ENCODE peak calls at places on chromosomes 7 and 10, in eight cellular contexts. P is IMR-90, G is Karpas-422, Z is HCT116, R is astrocyte, S is mammary epithelial cell, J is fibroblast of lung, N is neural progenitor cell. Y is an unnamed sample.

GRCh38 chr7:155979566-155979965 is 167.3 kb upstream of the SHH start:
- DNase-seq in P (no peak), G (no peak), Z (no peak), R (no peak), S (no peak), J (no peak), N (no peak), Y (no peak)

GRCh38 chr10:117616179-117616578 is 73.6 kb downstream of the EMX2 start:
- DNase-seq in P (no peak), G (no peak), Z (no peak), R (no peak), S (no peak), J (no peak), N (no peak), Y (no peak)

GRCh38 chr10:63434866-63435854 is 30.6 kb downstream of the JMJD1C start:
- DNase-seq in P (no peak), G (no peak), Z (no peak), R (peak), S (no peak), J (peak), N (peak), Y (peak)

GRCh38 chr10:130998642-130999041 is 312.9 kb downstream of the TCERG1L start:
- DNase-seq in P (no peak), G (no peak), Z (no peak), R (no peak), S (no peak), J (no peak), N (no peak), Y (no peak)

GRCh38 chr7:123958186-123958703 is 33.2 kb downstream of the SPAM1 start:
- DNase-seq in P (no peak), G (no peak), Z (no peak), R (no peak), S (peak), J (no peak), N (no peak), Y (peak)

GRCh38 chr7:157139142-157140117 is 704 bp downstream of the UBE3C start:
- DNase-seq in P (peak), G (peak), Z (no peak), R (peak), S (no peak), J (peak), N (no peak), Y (peak)

GRCh38 chr7:981793-982510 is 1.0 kb upstream of the CYP2W1 start:
- DNase-seq in P (no peak), G (no peak), Z (no peak), R (no peak), S (no peak), J (no peak), N (no peak), Y (no peak)

GRCh38 chr7:67522504-67522903 is 525.9 kb downstream of the TYW1 start:
- DNase-seq in P (no peak), G (no peak), Z (no peak), R (no peak), S (no peak), J (no peak), N (no peak), Y (no peak)

GRCh38 chr10:90148121-90148855 is 446.9 kb downstream of the KIF20B start:
- DNase-seq in P (peak), G (peak), Z (peak), R (peak), S (peak), J (peak), N (peak), Y (peak)

GRCh38 chr7:137324796-137325700 is 18.5 kb downstream of the PTN start:
- DNase-seq in P (no peak), G (no peak), Z (no peak), R (no peak), S (no peak), J (no peak), N (no peak), Y (no peak)

GRCh38 chr7:218896-219580 is 26.7 kb downstream of the FAM20C start:
- DNase-seq in P (no peak), G (no peak), Z (no peak), R (no peak), S (no peak), J (no peak), N (no peak), Y (no peak)

GRCh38 chr7:1713502-1714484 is 43.7 kb downstream of the ELFN1 start:
- DNase-seq in P (no peak), G (no peak), Z (no peak), R (no peak), S (no peak), J (no peak), N (peak), Y (no peak)

GRCh38 chr10:3811331-3811870 is 26.4 kb upstream of the KLF6 start:
- DNase-seq in P (peak), G (peak), Z (no peak), R (peak), S (peak), J (peak), N (no peak), Y (peak)

GRCh38 chr7:56291-56913 is 136.0 kb upstream of the FAM20C start:
- DNase-seq in P (no peak), G (peak), Z (no peak), R (no peak), S (no peak), J (no peak), N (no peak), Y (no peak)

GRCh38 chr10:84138478-84139125 is 707 bp upstream of the GHITM start:
- DNase-seq in P (peak), G (peak), Z (no peak), R (no peak), S (no peak), J (no peak), N (no peak), Y (no peak)

GRCh38 chr7:24381919-24382505 is 98.0 kb downstream of the NPY start:
- DNase-seq in P (no peak), G (peak), Z (peak), R (peak), S (peak), J (peak), N (peak), Y (peak)

GRCh38 chr7:99389772-99390171 is 15.2 kb downstream of the ARPC1B start:
- DNase-seq in P (no peak), G (no peak), Z (no peak), R (no peak), S (no peak), J (no peak), N (no peak), Y (no peak)

GRCh38 chr10:70782401-70783055 is 2.6 kb downstream of the TBATA start:
- DNase-seq in P (no peak), G (no peak), Z (no peak), R (no peak), S (no peak), J (no peak), N (no peak), Y (no peak)

GRCh38 chr10:114634607-114634974 is 23.5 kb downstream of the ABLIM1 start:
- DNase-seq in P (peak), G (no peak), Z (peak), R (peak), S (peak), J (peak), N (no peak), Y (peak)

GRCh38 chr10:127945335-127945734 is 38.4 kb downstream of the PTPRE start:
- DNase-seq in P (peak), G (no peak), Z (peak), R (no peak), S (peak), J (peak), N (no peak), Y (peak)

GRCh38 chr7:86089455-86089854 is 554.3 kb upstream of the GRM3 start:
- DNase-seq in P (no peak), G (no peak), Z (no peak), R (no peak), S (no peak), J (no peak), N (no peak), Y (no peak)

GRCh38 chr10:36341466-36341865 is 699.4 kb upstream of the FZD8 start:
- DNase-seq in P (peak), G (no peak), Z (no peak), R (no peak), S (no peak), J (peak), N (no peak), Y (peak)

GRCh38 chr7:86643478-86644281 is at the start of gene GRM3:
- DNase-seq in P (no peak), G (no peak), Z (no peak), R (no peak), S (no peak), J (peak), N (peak), Y (no peak)

GRCh38 chr7:99365318-99366141 is 9.0 kb upstream of the ARPC1B start:
- DNase-seq in P (no peak), G (peak), Z (no peak), R (no peak), S (peak), J (no peak), N (peak), Y (peak)

GRCh38 chr10:924524-924859 is 7.0 kb downstream of the LARP4B start:
- DNase-seq in P (no peak), G (no peak), Z (no peak), R (no peak), S (no peak), J (no peak), N (no peak), Y (no peak)

GRCh38 chr7:142104550-142105527 is 6.7 kb upstream of the MGAM2 start:
- DNase-seq in P (no peak), G (no peak), Z (peak), R (no peak), S (peak), J (no peak), N (no peak), Y (peak)

DNA sequence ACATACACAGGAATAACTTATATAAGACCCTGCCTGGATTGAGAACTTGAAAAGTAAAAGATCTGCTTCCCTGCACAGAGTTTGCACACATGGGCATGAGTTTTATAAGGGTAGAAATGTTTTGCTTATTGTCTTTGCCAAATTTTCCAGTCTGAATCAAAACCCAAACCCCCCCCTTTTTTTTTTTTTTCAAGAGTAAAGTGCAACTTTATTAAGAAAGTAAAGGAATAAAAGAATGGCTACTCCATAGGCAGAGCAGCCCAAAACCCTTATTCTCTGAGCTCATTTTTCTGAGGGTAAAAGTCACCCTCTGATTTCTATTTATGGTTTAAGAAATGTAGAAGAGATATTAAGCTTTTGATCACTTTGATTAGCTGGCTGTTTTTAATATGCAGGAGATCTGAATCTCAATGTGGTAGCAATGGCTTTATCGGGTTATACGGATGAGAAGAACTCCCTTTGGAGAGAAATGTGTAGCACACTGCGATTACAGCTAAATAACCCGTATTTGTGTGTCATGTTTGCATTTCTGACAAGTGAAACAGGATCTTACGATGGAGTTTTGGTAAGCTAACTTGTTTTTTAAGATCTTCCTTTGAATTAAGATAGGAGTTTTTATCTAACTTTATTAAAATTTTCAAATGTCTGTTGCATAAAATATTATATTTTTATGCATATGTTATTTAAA is 18.7 kb downstream of the MIOS start:
- DNase-seq in P (no peak), G (no peak), Z (no peak), R (no peak), S (no peak), J (no peak), N (no peak), Y (no peak)
- H2AFZ ChIP-seq in P (no peak), G (no peak), Z (no peak), R (no peak), S (no peak), J (no peak), N (no peak), Y (no peak)

GRCh38 chr7:21941570-21942224 is 4.0 kb downstream of the CDCA7L start:
- DNase-seq in P (peak), G (peak), Z (no peak), R (peak), S (peak), J (peak), N (no peak), Y (peak)
- H3K27ac ChIP-seq in P (no peak), G (peak), Z (no peak), R (no peak), S (no peak), J (no peak), N (no peak), Y (no peak)

GRCh38 chr7:4683884-4684565 is 1.9 kb downstream of the FOXK1 start:
- DNase-seq in P (peak), G (peak), Z (no peak), R (peak), S (peak), J (peak), N (no peak), Y (peak)
- H2AFZ ChIP-seq in P (peak), G (no peak), Z (no peak), R (no peak), S (peak), J (no peak), N (no peak), Y (no peak)

DNA sequence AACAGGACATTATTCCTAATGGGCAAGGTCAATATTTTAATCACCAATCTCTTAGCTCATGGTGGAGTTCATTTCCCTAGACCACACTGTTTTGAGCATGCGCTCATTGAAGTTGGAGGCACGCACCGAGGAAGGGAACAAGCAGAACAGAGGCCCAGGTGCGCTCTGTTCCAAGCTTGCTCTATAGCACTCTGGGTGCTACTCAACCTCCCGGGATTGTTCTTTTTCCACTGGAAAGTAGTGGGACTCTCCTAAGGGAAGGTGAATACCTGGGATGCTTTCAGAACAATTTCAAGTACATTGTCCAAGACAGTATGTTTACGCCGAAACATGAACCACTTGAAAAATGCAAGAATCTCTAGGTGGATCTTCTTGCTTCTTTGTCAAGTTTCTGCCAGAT is 16.2 kb downstream of the PLXNA4 start:
- DNase-seq in P (no peak), G (no peak), Z (no peak), R (no peak), S (no peak), J (no peak), N (no peak), Y (no peak)
- H3K27ac ChIP-seq in P (no peak), G (no peak), Z (no peak), R (no peak), S (no peak), J (no peak), N (no peak), Y (no peak)